ENCODE peak calls at places on chromosomes 3 and 15, in seven cellular contexts. I, V, D, A, P, U and Q are unnamed samples.

GRCh38 chr3:32934150-32934742 is 17.2 kb upstream of the CCR4 start:
- DNase-seq in I (peak), V (peak), D (peak), A (peak), P (no peak), U (no peak), Q (no peak)

GRCh38 chr15:29924750-29925149 is 102.5 kb upstream of the TJP1 start:
- DNase-seq in I (peak), V (peak), D (peak), A (peak), P (peak), U (peak), Q (peak)

GRCh38 chr3:50122071-50122470 is 33.1 kb upstream of the SEMA3F start:
- DNase-seq in I (no peak), V (no peak), D (no peak), A (no peak), P (no peak), U (no peak), Q (no peak)

GRCh38 chr3:42097166-42097946 is 6.2 kb downstream of the TRAK1 start:
- DNase-seq in I (no peak), V (peak), D (peak), A (no peak), P (no peak), U (no peak), Q (no peak)

GRCh38 chr3:130465486-130465885 is 51.5 kb upstream of the COL6A6 start:
- DNase-seq in I (no peak), V (no peak), D (no peak), A (no peak), P (no peak), U (no peak), Q (no peak)

GRCh38 chr3:46467562-46467961 is 2.9 kb upstream of the LTF start:
- DNase-seq in I (no peak), V (no peak), D (no peak), A (no peak), P (no peak), U (no peak), Q (peak)

GRCh38 chr3:53150247-53151085 is 10.5 kb upstream of the PRKCD start:
- DNase-seq in I (no peak), V (peak), D (no peak), A (no peak), P (no peak), U (no peak), Q (no peak)

GRCh38 chr3:142971431-142971830 is 8.0 kb upstream of the PAQR9 start:
- DNase-seq in I (no peak), V (no peak), D (no peak), A (no peak), P (no peak), U (no peak), Q (no peak)

GRCh38 chr3:32216172-32216783 is 22.2 kb upstream of the CMTM8 start:
- DNase-seq in I (no peak), V (no peak), D (no peak), A (no peak), P (no peak), U (no peak), Q (no peak)

GRCh38 chr3:54171509-54171908 is 49.2 kb downstream of the CACNA2D3 start:
- DNase-seq in I (no peak), V (no peak), D (no peak), A (no peak), P (no peak), U (no peak), Q (no peak)

GRCh38 chr3:101941253-101942039 is 92.1 kb downstream of the NFKBIZ start:
- DNase-seq in I (no peak), V (peak), D (peak), A (no peak), P (no peak), U (no peak), Q (no peak)

GRCh38 chr3:10332481-10333358 is 11.8 kb upstream of the SEC13 start:
- DNase-seq in I (no peak), V (no peak), D (no peak), A (no peak), P (no peak), U (no peak), Q (no peak)

GRCh38 chr3:68059628-68060027 is 405.2 kb upstream of the SUCLG2 start:
- DNase-seq in I (no peak), V (no peak), D (no peak), A (no peak), P (no peak), U (no peak), Q (no peak)

GRCh38 chr15:89429023-89429422 is 67.4 kb downstream of the RHCG start:
- DNase-seq in I (no peak), V (no peak), D (peak), A (no peak), P (peak), U (no peak), Q (no peak)
- H3K4ac ChIP-seq in I (no peak), V (no peak), D (no peak), A (no peak), P (no peak), U (no peak), Q (no peak)

DNA sequence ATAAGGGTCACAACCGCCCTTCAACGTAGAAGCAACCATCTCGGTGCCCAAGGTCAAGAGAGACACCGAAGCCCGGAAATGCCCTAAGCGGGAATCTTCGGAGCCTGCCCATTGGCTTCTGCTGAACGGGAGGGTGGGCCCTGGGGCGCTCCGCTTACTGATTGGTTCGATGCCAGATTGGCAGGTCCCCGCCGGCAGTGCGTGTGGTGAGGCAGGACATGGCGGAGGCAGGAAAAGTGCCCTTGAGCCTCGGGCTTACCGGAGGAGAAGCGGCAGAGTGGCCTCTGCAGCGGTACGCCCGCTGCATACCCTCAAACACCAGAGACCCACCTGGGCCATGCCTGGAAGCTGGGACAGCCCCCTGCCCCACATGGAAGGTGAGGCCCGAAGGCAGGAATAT is at the start of gene REC114:
- DNase-seq in I (no peak), V (no peak), D (no peak), A (no peak), P (no peak), U (no peak), Q (no peak)
- H3K4ac ChIP-seq in I (no peak), V (no peak), D (no peak), A (no peak), P (no peak), U (peak), Q (no peak)

GRCh38 chr3:172014145-172014544 is 25.2 kb upstream of the FNDC3B start:
- DNase-seq in I (no peak), V (no peak), D (no peak), A (no peak), P (no peak), U (no peak), Q (no peak)
- H3K4ac ChIP-seq in I (no peak), V (no peak), D (no peak), A (no peak), P (no peak), U (no peak), Q (no peak)

DNA sequence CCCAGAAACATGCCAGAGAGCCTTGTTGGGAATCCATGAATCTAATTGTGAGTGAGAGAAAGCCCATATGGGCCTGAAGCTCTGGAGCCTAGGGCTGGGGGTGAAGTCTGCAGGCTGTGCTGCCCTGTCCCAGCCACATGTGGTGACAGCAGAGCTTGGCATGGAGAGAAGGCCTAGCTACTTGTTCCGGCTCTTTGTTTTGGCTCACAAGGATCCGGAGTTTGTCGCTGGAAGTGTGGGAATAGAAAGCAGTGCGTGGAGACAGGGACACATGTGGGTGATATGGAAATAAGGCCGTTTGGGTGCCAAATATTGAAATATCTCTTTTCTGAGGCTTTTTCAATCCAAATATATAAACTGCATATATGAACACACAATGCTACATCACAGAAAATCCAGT is 78.2 kb downstream of the CLSTN2 start:
- DNase-seq in I (no peak), V (no peak), D (no peak), A (no peak), P (no peak), U (no peak), Q (no peak)
- H3K4ac ChIP-seq in I (no peak), V (no peak), D (no peak), A (no peak), P (no peak), U (no peak), Q (no peak)

GRCh38 chr3:191294291-191294690 is 34.9 kb upstream of the CCDC50 start:
- DNase-seq in I (no peak), V (no peak), D (no peak), A (no peak), P (no peak), U (no peak), Q (no peak)
- H3K4ac ChIP-seq in I (no peak), V (no peak), D (no peak), A (no peak), P (no peak), U (no peak), Q (no peak)

GRCh38 chr3:189848636-189849035 is 217.4 kb downstream of the TP63 start:
- DNase-seq in I (no peak), V (no peak), D (no peak), A (no peak), P (no peak), U (no peak), Q (no peak)

GRCh38 chr3:189849262-189849661 is 218.1 kb downstream of the TP63 start:
- DNase-seq in I (no peak), V (no peak), D (no peak), A (no peak), P (no peak), U (no peak), Q (no peak)

GRCh38 chr3:189841474-189842205 is 210.5 kb downstream of the TP63 start:
- DNase-seq in I (no peak), V (peak), D (no peak), A (no peak), P (peak), U (no peak), Q (no peak)

GRCh38 chr3:189842681-189843602 is 211.8 kb downstream of the TP63 start:
- DNase-seq in I (no peak), V (no peak), D (no peak), A (no peak), P (no peak), U (no peak), Q (peak)

DNA sequence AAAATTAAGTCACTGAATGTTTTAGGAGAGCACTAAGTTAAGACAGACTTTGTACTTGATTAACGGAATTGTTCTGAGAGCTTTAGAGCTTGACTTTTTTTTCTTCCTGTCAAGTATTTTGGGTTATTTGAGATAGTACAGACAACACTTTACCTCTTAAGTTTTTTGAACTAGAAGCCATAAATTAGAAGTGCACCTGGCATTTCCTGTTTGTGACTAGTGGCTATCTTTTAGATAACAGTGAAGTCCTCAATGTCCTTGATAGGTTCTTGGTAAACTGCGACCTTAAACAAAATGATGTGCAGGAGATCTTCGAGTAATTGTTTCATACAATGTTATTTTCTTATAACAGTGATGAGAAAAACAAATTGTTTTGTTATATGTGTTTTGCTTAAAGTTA is 213.9 kb downstream of the TP63 start:
- DNase-seq in I (no peak), V (no peak), D (no peak), A (no peak), P (no peak), U (no peak), Q (no peak)
- H3K4ac ChIP-seq in I (no peak), V (no peak), D (no peak), A (no peak), P (no peak), U (no peak), Q (no peak)

DNA sequence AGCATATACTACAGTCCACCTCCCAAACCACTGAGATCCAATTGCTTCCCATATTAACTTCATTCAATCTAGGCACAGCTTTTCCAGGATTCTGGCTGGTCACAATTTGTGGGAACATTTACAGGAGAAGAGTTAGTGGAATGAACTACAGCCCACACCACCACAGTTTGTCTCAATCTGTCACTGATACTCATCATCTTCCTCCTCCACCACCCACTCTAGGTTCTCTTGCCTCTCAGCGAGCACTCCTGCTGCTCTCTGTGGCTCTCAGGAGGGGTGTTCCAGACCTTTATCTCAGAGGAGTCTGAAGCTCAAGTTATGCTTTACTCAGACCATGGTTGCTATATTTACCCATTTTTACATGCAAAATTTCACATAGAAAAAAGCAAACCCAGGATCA is 25.9 kb upstream of the PLA2G4D start:
- DNase-seq in I (no peak), V (no peak), D (no peak), A (no peak), P (no peak), U (no peak), Q (no peak)
- H3K4ac ChIP-seq in I (no peak), V (no peak), D (no peak), A (no peak), P (no peak), U (no peak), Q (no peak)